ENCODE peak calls at places on chromosomes 1 and 21, in four cellular contexts. R, J, A and N are unnamed samples.

GRCh38 chr1:157774412-157774811 is 2.5 kb downstream of the FCRL2 start:
- DNase-seq in R (no peak), J (no peak), A (no peak), N (no peak)

GRCh38 chr21:23968722-23969647 is 1638.3 kb downstream of the MRPL39 start:
- DNase-seq in R (peak; percentile 87), J (peak; percentile 90), A (peak; percentile 35), N (no peak)

GRCh38 chr1:17844146-17844826 is 89.2 kb downstream of the ACTL8 start:
- DNase-seq in R (no peak), J (no peak), A (no peak), N (no peak)

GRCh38 chr1:59685666-59686065 is 129.1 kb upstream of the HOOK1 start:
- DNase-seq in R (no peak), J (no peak), A (no peak), N (no peak)

GRCh38 chr1:156004843-156005593 is 15.7 kb downstream of the SSR2 start:
- DNase-seq in R (no peak), J (no peak), A (no peak), N (no peak)

GRCh38 chr1:232456720-232457119 is 173.2 kb downstream of the SIPA1L2 start:
- DNase-seq in R (no peak), J (peak; percentile 7), A (no peak), N (no peak)

GRCh38 chr1:48878191-48878940 is 101.7 kb upstream of the BEND5 start:
- DNase-seq in R (peak; percentile 44), J (no peak), A (no peak), N (no peak)

GRCh38 chr1:3444736-3445135 is 9.7 kb upstream of the ARHGEF16 start:
- DNase-seq in R (no peak), J (no peak), A (no peak), N (no peak)

GRCh38 chr21:38811257-38811656 is 5.5 kb downstream of the ETS2 start:
- DNase-seq in R (no peak), J (no peak), A (no peak), N (no peak)

GRCh38 chr1:11176081-11176706 is 13.0 kb upstream of the ANGPTL7 start:
- DNase-seq in R (no peak), J (no peak), A (no peak), N (no peak)

GRCh38 chr1:54377040-54377691 is 29.0 kb downstream of the SSBP3 start:
- DNase-seq in R (no peak), J (no peak), A (no peak), N (no peak)

GRCh38 chr1:65539272-65540131 is 119.0 kb downstream of the LEPR start:
- DNase-seq in R (no peak), J (no peak), A (no peak), N (no peak)

GRCh38 chr1:160061376-160062100 is 8.4 kb downstream of the KCNJ10 start:
- DNase-seq in R (no peak), J (no peak), A (peak; percentile 7), N (no peak)

GRCh38 chr1:2585318-2586092 is 1.1 kb upstream of the PRXL2B start:
- DNase-seq in R (peak; percentile 55), J (peak; percentile 70), A (peak; percentile 77), N (peak; percentile 61)

GRCh38 chr1:225482489-225482950 is 54.7 kb upstream of the LBR start:
- DNase-seq in R (no peak), J (no peak), A (no peak), N (no peak)

GRCh38 chr1:25554886-25555752 is 11.7 kb downstream of the LDLRAP1 start:
- DNase-seq in R (no peak), J (no peak), A (no peak), N (no peak)

GRCh38 chr21:33268736-33269441 is 2.7 kb downstream of the IL10RB start:
- DNase-seq in R (no peak), J (no peak), A (peak; percentile 79), N (no peak)

GRCh38 chr1:153393926-153394325 is 3.1 kb upstream of the S100A8 start:
- DNase-seq in R (no peak), J (no peak), A (no peak), N (no peak)

GRCh38 chr1:244180256-244180655 is 129.2 kb downstream of the ZBTB18 start:
- DNase-seq in R (no peak), J (no peak), A (no peak), N (no peak)

GRCh38 chr1:162906485-162906884 is 45.5 kb upstream of the CCDC190 start:
- DNase-seq in R (no peak), J (no peak), A (no peak), N (no peak)

GRCh38 chr1:196445775-196446174 is 162.5 kb downstream of the KCNT2 start:
- DNase-seq in R (no peak), J (no peak), A (no peak), N (no peak)

GRCh38 chr1:197986817-197987216 is 69.6 kb downstream of the LHX9 start:
- DNase-seq in R (no peak), J (no peak), A (no peak), N (no peak)

GRCh38 chr1:109290998-109291397 is 8.1 kb upstream of the PSRC1 start:
- DNase-seq in R (no peak), J (peak; percentile 71), A (no peak), N (no peak)

GRCh38 chr1:234474375-234474774 is 4.6 kb downstream of the TARBP1 start:
- DNase-seq in R (no peak), J (no peak), A (no peak), N (no peak)

GRCh38 chr1:113012149-113012548 is 56.2 kb upstream of the SLC16A1 start:
- DNase-seq in R (no peak), J (no peak), A (no peak), N (no peak)

GRCh38 chr1:50604580-50604979 is 181.3 kb upstream of the DMRTA2 start:
- DNase-seq in R (no peak), J (no peak), A (no peak), N (no peak)

GRCh38 chr1:107949467-107950253 is 15.3 kb downstream of the VAV3 start:
- DNase-seq in R (no peak), J (no peak), A (no peak), N (no peak)

GRCh38 chr1:16441312-16441641 is 753 bp downstream of the NECAP2 start:
- DNase-seq in R (no peak), J (no peak), A (no peak), N (no peak)

GRCh38 chr1:234743866-234744581 is 134.0 kb upstream of the IRF2BP2 start:
- DNase-seq in R (no peak), J (no peak), A (no peak), N (no peak)

GRCh38 chr1:119912963-119913362 is 16.6 kb upstream of the ADAM30 start:
- DNase-seq in R (no peak), J (no peak), A (no peak), N (no peak)

GRCh38 chr1:175870217-175870616 is 126.8 kb upstream of the TNR start:
- DNase-seq in R (no peak), J (no peak), A (no peak), N (no peak)